ENCODE peak calls at places on chromosomes 12 and 14, in four cellular contexts. One of them, this sample, is unnamed.

GRCh38 chr12:82504411-82504810 is 146.1 kb downstream of the METTL25 start:
- DNase-seq in upper lobe of left lung: no peak
- DNase-seq in lung: no peak
- DNase-seq in endothelial cell: no peak
- DNase-seq in this sample: no peak

GRCh38 chr12:131222271-131223139 is 268.8 kb downstream of the ADGRD1 start:
- DNase-seq in endothelial cell: no peak
- DNase-seq in upper lobe of left lung: no peak
- DNase-seq in lung: no peak
- DNase-seq in this sample: no peak

GRCh38 chr14:32382704-32383103 is 53.6 kb downstream of the AKAP6 start:
- DNase-seq in upper lobe of left lung: no peak
- DNase-seq in endothelial cell: peak; percentile 9
- DNase-seq in lung: no peak
- DNase-seq in this sample: no peak

GRCh38 chr12:89783321-89784060 is 74.9 kb upstream of the ATP2B1 start:
- DNase-seq in lung: no peak
- DNase-seq in endothelial cell: no peak
- DNase-seq in upper lobe of left lung: no peak
- DNase-seq in this sample: no peak

GRCh38 chr12:205026-205425 is 8.9 kb downstream of the SLC6A12 start:
- DNase-seq in upper lobe of left lung: peak; percentile 71
- DNase-seq in lung: no peak
- DNase-seq in endothelial cell: no peak
- DNase-seq in this sample: no peak

GRCh38 chr14:30874999-30875787 is 834 bp downstream of the COCH start:
- DNase-seq in upper lobe of left lung: no peak
- DNase-seq in endothelial cell: peak; percentile 21
- DNase-seq in lung: no peak
- DNase-seq in this sample: no peak

GRCh38 chr14:67971627-67972625 is 152.3 kb downstream of the RAD51B start:
- DNase-seq in upper lobe of left lung: no peak
- DNase-seq in lung: no peak
- DNase-seq in endothelial cell: no peak
- DNase-seq in this sample: peak; percentile 59

GRCh38 chr14:86799244-86799647 is 1193.7 kb downstream of the GALC start:
- DNase-seq in lung: no peak
- DNase-seq in upper lobe of left lung: no peak
- DNase-seq in endothelial cell: no peak
- DNase-seq in this sample: peak; percentile 99

GRCh38 chr12:106551410-106551809 is 31.4 kb upstream of the RFX4 start:
- DNase-seq in endothelial cell: no peak
- DNase-seq in lung: no peak
- DNase-seq in upper lobe of left lung: no peak
- DNase-seq in this sample: no peak

GRCh38 chr14:69096766-69097475 is 56.0 kb downstream of the DCAF5 start:
- DNase-seq in endothelial cell: no peak
- DNase-seq in lung: no peak
- DNase-seq in upper lobe of left lung: no peak
- DNase-seq in this sample: no peak

GRCh38 chr12:24470050-24470449 is 478.9 kb downstream of the BCAT1 start:
- DNase-seq in endothelial cell: no peak
- DNase-seq in lung: no peak
- DNase-seq in upper lobe of left lung: no peak
- DNase-seq in this sample: no peak

GRCh38 chr14:55807059-55807499 is 227.1 kb downstream of the KTN1 start:
- DNase-seq in upper lobe of left lung: peak; percentile 73
- DNase-seq in endothelial cell: no peak
- DNase-seq in lung: peak; percentile 74
- DNase-seq in this sample: no peak

GRCh38 chr14:20434701-20435453 is 1.1 kb downstream of the KLHL33 start:
- DNase-seq in lung: no peak
- DNase-seq in upper lobe of left lung: no peak
- DNase-seq in endothelial cell: peak; percentile 7
- DNase-seq in this sample: no peak

GRCh38 chr12:4856556-4856955 is 53.1 kb upstream of the KCNA1 start:
- DNase-seq in lung: no peak
- DNase-seq in endothelial cell: no peak
- DNase-seq in upper lobe of left lung: no peak
- DNase-seq in this sample: no peak

GRCh38 chr12:133106253-133106652 is 23.8 kb downstream of the ZNF891 start:
- DNase-seq in lung: no peak
- DNase-seq in upper lobe of left lung: no peak
- DNase-seq in endothelial cell: no peak
- DNase-seq in this sample: no peak

GRCh38 chr12:115375188-115375991 is 691.4 kb upstream of the TBX3 start:
- DNase-seq in upper lobe of left lung: no peak
- DNase-seq in endothelial cell: no peak
- DNase-seq in lung: no peak
- DNase-seq in this sample: peak; percentile 49

GRCh38 chr12:56242986-56243385 is 13.1 kb downstream of the SLC39A5 start:
- DNase-seq in endothelial cell: no peak
- DNase-seq in upper lobe of left lung: no peak
- DNase-seq in lung: no peak
- DNase-seq in this sample: no peak

GRCh38 chr14:68941820-68942219 is 37.3 kb downstream of the ACTN1 start:
- DNase-seq in upper lobe of left lung: no peak
- DNase-seq in lung: no peak
- DNase-seq in endothelial cell: peak; percentile 54
- DNase-seq in this sample: peak; percentile 98

GRCh38 chr12:58804749-58805148 is 115.6 kb downstream of the LRIG3 start:
- DNase-seq in upper lobe of left lung: no peak
- DNase-seq in lung: no peak
- DNase-seq in endothelial cell: no peak
- DNase-seq in this sample: no peak

GRCh38 chr14:69152181-69152943 is 557 bp downstream of the DCAF5 start:
- DNase-seq in endothelial cell: peak; percentile 35
- DNase-seq in lung: peak; percentile 50
- DNase-seq in upper lobe of left lung: peak; percentile 44
- DNase-seq in this sample: no peak

GRCh38 chr12:13024151-13024946 is 19.8 kb upstream of the FAM234B start:
- DNase-seq in endothelial cell: peak; percentile 45
- DNase-seq in lung: peak; percentile 38
- DNase-seq in upper lobe of left lung: peak; percentile 27
- DNase-seq in this sample: peak; percentile 71

GRCh38 chr14:88039197-88039596 is 34.3 kb downstream of the GPR65 start:
- DNase-seq in lung: no peak
- DNase-seq in endothelial cell: no peak
- DNase-seq in upper lobe of left lung: no peak
- DNase-seq in this sample: no peak

GRCh38 chr14:22737052-22737451 is 29.4 kb upstream of the OXA1L start:
- DNase-seq in lung: no peak
- DNase-seq in endothelial cell: no peak
- DNase-seq in upper lobe of left lung: no peak
- DNase-seq in this sample: no peak

GRCh38 chr12:112294793-112295192 is 87.4 kb downstream of the HECTD4 start:
- DNase-seq in upper lobe of left lung: peak; percentile 22
- DNase-seq in lung: no peak
- DNase-seq in endothelial cell: no peak
- DNase-seq in this sample: no peak

GRCh38 chr12:12449533-12450025 is 92.7 kb downstream of the BORCS5 start:
- DNase-seq in lung: peak; percentile 70
- DNase-seq in endothelial cell: no peak
- DNase-seq in upper lobe of left lung: peak; percentile 86
- DNase-seq in this sample: no peak

GRCh38 chr12:116598341-116599284 is 39.4 kb downstream of the MAP1LC3B2 start:
- DNase-seq in upper lobe of left lung: no peak
- DNase-seq in lung: no peak
- DNase-seq in endothelial cell: no peak
- DNase-seq in this sample: no peak

GRCh38 chr12:100142851-100143559 is at the start of gene BLTP3B:
- DNase-seq in endothelial cell: peak; percentile 92
- DNase-seq in upper lobe of left lung: peak; percentile 96
- DNase-seq in lung: peak; percentile 92
- DNase-seq in this sample: peak; percentile 75

GRCh38 chr14:63076476-63076875 is 31.2 kb upstream of the KCNH5 start:
- DNase-seq in endothelial cell: no peak
- DNase-seq in upper lobe of left lung: no peak
- DNase-seq in lung: no peak
- DNase-seq in this sample: no peak

GRCh38 chr14:77955816-77956796 is 156.2 kb downstream of the ADCK1 start:
- DNase-seq in lung: no peak
- DNase-seq in endothelial cell: no peak
- DNase-seq in upper lobe of left lung: no peak
- DNase-seq in this sample: no peak

GRCh38 chr12:50411051-50411660 is 10.5 kb downstream of the LARP4 start:
- DNase-seq in endothelial cell: no peak
- DNase-seq in upper lobe of left lung: peak; percentile 83
- DNase-seq in lung: peak; percentile 65
- DNase-seq in this sample: no peak

GRCh38 chr12:130847097-130847496 is 8.0 kb upstream of the STX2 start:
- DNase-seq in endothelial cell: no peak
- DNase-seq in lung: no peak
- DNase-seq in upper lobe of left lung: no peak
- DNase-seq in this sample: peak; percentile 49

GRCh38 chr12:107320031-107320928 is 226.9 kb upstream of the CRY1 start:
- DNase-seq in lung: peak; percentile 29
- DNase-seq in endothelial cell: peak; percentile 48
- DNase-seq in upper lobe of left lung: peak; percentile 48
- DNase-seq in this sample: no peak

GRCh38 chr12:51065530-51065929 is 17.4 kb downstream of the LETMD1 start:
- DNase-seq in upper lobe of left lung: no peak
- DNase-seq in lung: no peak
- DNase-seq in endothelial cell: no peak
- DNase-seq in this sample: no peak

GRCh38 chr12:120724720-120725119 is 906 bp upstream of the ACADS start:
- DNase-seq in endothelial cell: no peak
- DNase-seq in lung: no peak
- DNase-seq in upper lobe of left lung: no peak
- DNase-seq in this sample: no peak

GRCh38 chr12:88310069-88310468 is 168.0 kb downstream of the TMTC3 start:
- DNase-seq in lung: no peak
- DNase-seq in upper lobe of left lung: no peak
- DNase-seq in endothelial cell: no peak
- DNase-seq in this sample: peak; percentile 55

GRCh38 chr14:90235179-90235976 is 21.0 kb upstream of the PSMC1 start:
- DNase-seq in endothelial cell: peak; percentile 78
- DNase-seq in lung: peak; percentile 73
- DNase-seq in upper lobe of left lung: peak; percentile 75
- DNase-seq in this sample: peak; percentile 3
- TF ChIP-seq CTCF in endothelial cell: peak; percentile 100
- TF ChIP-seq CTCF in lung: peak; percentile 69
- TF ChIP-seq CTCF in upper lobe of left lung: peak; percentile 93
- TF ChIP-seq CTCF in this sample: peak; percentile 100

GRCh38 chr14:106044949-106045596 is 518.7 kb downstream of the TMEM121 start:
- DNase-seq in lung: no peak
- DNase-seq in endothelial cell: no peak
- DNase-seq in upper lobe of left lung: peak; percentile 59
- DNase-seq in this sample: no peak
- TF ChIP-seq CTCF in lung: peak; percentile 35
- TF ChIP-seq CTCF in endothelial cell: no peak
- TF ChIP-seq CTCF in upper lobe of left lung: peak; percentile 47
- TF ChIP-seq CTCF in this sample: peak; percentile 46

GRCh38 chr12:27434673-27435565 is 11.6 kb upstream of the SMCO2 start:
- DNase-seq in lung: no peak
- DNase-seq in upper lobe of left lung: no peak
- DNase-seq in endothelial cell: no peak
- DNase-seq in this sample: no peak

GRCh38 chr12:27428466-27428865 is 18.1 kb upstream of the SMCO2 start:
- DNase-seq in endothelial cell: no peak
- DNase-seq in upper lobe of left lung: no peak
- DNase-seq in lung: no peak
- DNase-seq in this sample: no peak

GRCh38 chr12:27427824-27428223 is 18.7 kb upstream of the SMCO2 start:
- DNase-seq in upper lobe of left lung: no peak
- DNase-seq in endothelial cell: no peak
- DNase-seq in lung: no peak
- DNase-seq in this sample: no peak

GRCh38 chr12:27429606-27430005 is 16.9 kb upstream of the SMCO2 start:
- DNase-seq in upper lobe of left lung: no peak
- DNase-seq in lung: no peak
- DNase-seq in endothelial cell: no peak
- DNase-seq in this sample: no peak

DNA sequence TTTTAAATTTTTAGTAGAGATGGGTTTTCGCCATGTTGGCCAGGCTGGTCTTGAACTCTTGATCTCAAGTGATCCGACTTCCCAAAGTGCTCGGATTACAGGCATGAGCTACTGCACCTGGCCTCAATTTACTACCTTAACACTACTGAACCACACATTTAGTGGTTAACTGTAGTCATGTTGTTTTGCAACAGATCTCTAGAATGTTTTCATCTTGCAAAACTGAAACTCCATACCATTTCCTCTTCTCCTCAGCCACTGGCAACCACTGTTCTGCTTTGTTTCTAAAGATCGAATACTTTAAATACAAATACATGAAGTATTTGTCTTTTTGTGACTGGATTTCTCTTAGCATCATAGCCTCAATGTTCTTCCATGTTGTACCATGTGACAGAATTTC is 15.4 kb upstream of the SMCO2 start:
- DNase-seq in endothelial cell: no peak
- DNase-seq in lung: no peak
- DNase-seq in upper lobe of left lung: no peak
- DNase-seq in this sample: no peak
- TF ChIP-seq CTCF in endothelial cell: no peak
- TF ChIP-seq CTCF in lung: no peak
- TF ChIP-seq CTCF in upper lobe of left lung: no peak
- TF ChIP-seq CTCF in this sample: no peak

DNA sequence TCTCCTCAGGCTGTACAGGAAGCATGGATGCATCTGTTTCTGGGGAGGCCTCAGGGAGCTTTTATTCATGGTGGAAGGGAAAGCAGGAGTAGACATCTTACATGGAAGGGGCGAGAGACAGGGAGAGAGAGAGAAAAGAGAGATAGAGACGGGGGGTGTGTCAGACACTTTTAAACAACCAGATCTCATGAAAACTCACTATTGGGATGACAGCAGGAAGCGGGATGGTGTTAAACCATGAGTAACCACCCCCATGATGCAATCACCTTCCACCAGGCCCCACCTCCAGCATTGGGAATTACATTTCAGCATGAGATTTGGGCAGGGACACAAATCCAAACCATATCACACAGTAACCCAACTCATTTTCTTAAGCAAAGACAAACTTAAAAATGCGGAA is 110.0 kb upstream of the EEA1 start:
- DNase-seq in upper lobe of left lung: no peak
- DNase-seq in lung: no peak
- DNase-seq in endothelial cell: no peak
- DNase-seq in this sample: no peak
- TF ChIP-seq CTCF in upper lobe of left lung: no peak
- TF ChIP-seq CTCF in lung: no peak
- TF ChIP-seq CTCF in endothelial cell: no peak
- TF ChIP-seq CTCF in this sample: no peak

GRCh38 chr12:3035815-3036702 is 41.1 kb upstream of the TSPAN9 start:
- DNase-seq in endothelial cell: no peak
- DNase-seq in upper lobe of left lung: no peak
- DNase-seq in lung: no peak
- DNase-seq in this sample: peak; percentile 26
- TF ChIP-seq CTCF in endothelial cell: peak; percentile 31
- TF ChIP-seq CTCF in upper lobe of left lung: no peak
- TF ChIP-seq CTCF in lung: no peak
- TF ChIP-seq CTCF in this sample: peak; percentile 72

GRCh38 chr12:75322464-75322863 is 7.7 kb downstream of the CAPS2 start:
- DNase-seq in upper lobe of left lung: no peak
- DNase-seq in endothelial cell: no peak
- DNase-seq in lung: no peak
- DNase-seq in this sample: peak; percentile 70
- TF ChIP-seq CTCF in upper lobe of left lung: no peak
- TF ChIP-seq CTCF in endothelial cell: no peak
- TF ChIP-seq CTCF in lung: no peak
- TF ChIP-seq CTCF in this sample: no peak